ENCODE peak calls at places on chromosomes 12 and 14, in six cellular contexts. Z, U, L, T, D and R are unnamed samples.

GRCh38 chr12:40446385-40446784 is 221.6 kb downstream of the LRRK2 start:
- DNase-seq in Z (peak), U (peak), L (peak), T (no peak), D (peak), R (no peak)

GRCh38 chr12:857611-858010 is 91.9 kb downstream of the RAD52 start:
- DNase-seq in Z (no peak), U (no peak), L (peak), T (no peak), D (no peak), R (no peak)

GRCh38 chr14:65847065-65847847 is 434.7 kb downstream of the FUT8 start:
- DNase-seq in Z (no peak), U (no peak), L (no peak), T (no peak), D (peak), R (no peak)

GRCh38 chr14:21791749-21792148 is 118.1 kb upstream of the OR4E1 start:
- DNase-seq in Z (no peak), U (no peak), L (no peak), T (no peak), D (no peak), R (no peak)

GRCh38 chr12:13547283-13547682 is 350.8 kb downstream of the EMP1 start:
- DNase-seq in Z (no peak), U (no peak), L (no peak), T (no peak), D (no peak), R (no peak)

GRCh38 chr12:75974323-75975273 is 57.0 kb downstream of the PHLDA1 start:
- DNase-seq in Z (peak), U (no peak), L (no peak), T (no peak), D (no peak), R (no peak)

GRCh38 chr12:19972325-19973288 is 395.7 kb upstream of the PDE3A start:
- DNase-seq in Z (no peak), U (no peak), L (no peak), T (no peak), D (no peak), R (no peak)

GRCh38 chr12:104480826-104481457 is 24.2 kb downstream of the CHST11 start:
- DNase-seq in Z (no peak), U (peak), L (no peak), T (no peak), D (peak), R (no peak)

GRCh38 chr14:85428926-85429325 is 101.0 kb upstream of the FLRT2 start:
- DNase-seq in Z (no peak), U (no peak), L (no peak), T (no peak), D (no peak), R (no peak)

GRCh38 chr14:62604524-62604923 is 440.7 kb downstream of the KCNH5 start:
- DNase-seq in Z (no peak), U (no peak), L (no peak), T (no peak), D (no peak), R (no peak)

GRCh38 chr14:69985456-69985855 is 106.2 kb downstream of the SMOC1 start:
- DNase-seq in Z (no peak), U (no peak), L (peak), T (no peak), D (no peak), R (no peak)

GRCh38 chr12:95773320-95773719 is 17.2 kb downstream of the NTN4 start:
- DNase-seq in Z (no peak), U (no peak), L (no peak), T (no peak), D (no peak), R (no peak)
- TF ChIP-seq CTCF in Z (no peak), U (no peak), L (no peak), T (no peak), D (no peak), R (no peak)

DNA sequence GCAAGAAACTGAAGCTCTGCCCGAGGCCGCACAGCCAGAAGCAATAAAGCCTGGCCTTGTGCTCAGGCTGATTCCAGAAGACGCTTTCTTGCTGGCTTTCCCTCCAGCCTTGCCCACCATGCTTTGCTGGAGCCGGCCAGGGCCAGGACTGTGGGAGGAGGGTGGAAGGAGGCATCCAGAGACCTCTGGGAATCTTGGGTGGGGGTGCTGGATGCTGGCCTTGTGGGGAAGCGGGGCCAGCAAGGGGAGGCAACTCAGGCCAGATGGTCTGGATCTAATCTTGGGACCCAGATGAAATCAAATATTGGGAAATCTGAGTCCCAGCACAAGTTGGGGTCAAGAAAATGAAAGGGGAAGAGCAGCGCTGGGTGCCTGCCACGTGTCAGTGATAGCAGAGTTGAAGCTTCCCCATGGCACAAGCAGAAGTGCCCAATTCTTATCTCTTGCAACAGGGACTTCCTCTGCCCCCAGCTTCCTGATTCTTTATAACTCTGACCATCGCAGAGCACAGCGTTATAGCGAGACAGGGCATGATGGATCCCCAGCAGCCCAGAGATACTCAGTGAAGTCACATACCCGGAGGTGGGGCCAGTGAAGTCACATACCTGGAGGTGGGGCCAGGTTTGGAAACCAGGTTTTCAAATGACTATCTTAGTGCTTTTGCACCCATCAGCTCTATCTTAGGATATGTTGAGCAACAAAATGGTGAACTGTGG is 6.4 kb upstream of the RABGGTA start:
- DNase-seq in Z (no peak), U (no peak), L (no peak), T (no peak), D (no peak), R (no peak)
- TF ChIP-seq JUN in Z (no peak), U (no peak), L (no peak), T (no peak), D (no peak), R (no peak)

GRCh38 chr14:102547067-102547466 is 37.5 kb upstream of the ANKRD9 start:
- DNase-seq in Z (no peak), U (no peak), L (no peak), T (no peak), D (no peak), R (no peak)

GRCh38 chr14:102541771-102542170 is 32.2 kb upstream of the ANKRD9 start:
- DNase-seq in Z (no peak), U (no peak), L (no peak), T (no peak), D (no peak), R (no peak)

GRCh38 chr14:102544034-102544744 is 34.6 kb upstream of the ANKRD9 start:
- DNase-seq in Z (peak), U (no peak), L (no peak), T (no peak), D (no peak), R (peak)

GRCh38 chr14:102544745-102545460 is 35.3 kb upstream of the ANKRD9 start:
- DNase-seq in Z (peak), U (no peak), L (no peak), T (no peak), D (no peak), R (peak)

DNA sequence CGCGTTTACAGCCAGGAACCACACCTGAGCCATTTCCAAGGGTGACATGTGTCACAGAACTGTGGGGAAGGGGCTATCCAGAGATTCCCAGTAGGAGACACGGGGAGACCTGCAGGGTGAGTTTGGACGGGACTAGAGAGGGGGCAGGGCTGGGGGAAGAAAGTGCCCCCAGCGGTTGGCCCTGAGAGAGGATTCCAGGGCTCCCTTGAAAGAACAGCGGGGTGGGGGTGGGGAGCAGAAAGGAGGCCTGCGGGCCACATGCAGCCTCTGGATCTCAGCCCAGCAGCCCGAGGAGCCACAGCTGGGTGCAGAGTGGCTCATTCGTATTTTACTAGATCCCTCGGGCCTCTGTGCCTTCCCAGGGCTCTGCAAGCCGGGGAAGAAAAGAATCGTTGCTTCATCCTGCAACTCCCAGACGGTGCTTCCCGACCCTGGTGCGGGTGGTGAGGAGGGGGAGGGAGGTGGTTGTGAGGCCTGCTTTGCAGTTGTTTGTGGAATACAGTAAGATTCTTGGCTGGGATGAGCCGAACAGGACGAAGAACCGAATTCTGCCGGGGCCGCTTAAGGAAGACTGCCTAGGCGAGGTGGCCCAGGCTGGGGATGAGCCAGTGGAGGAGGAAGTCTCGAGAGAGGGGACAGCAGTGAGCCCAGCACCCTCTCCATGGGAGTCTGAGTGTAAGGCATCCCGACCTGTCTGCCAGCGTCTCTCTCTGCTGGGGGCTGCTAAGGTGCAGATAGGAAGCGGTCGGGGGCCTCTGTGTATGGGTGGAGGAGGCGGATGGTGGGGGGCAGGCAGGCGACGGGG is 36.1 kb upstream of the ANKRD9 start:
- DNase-seq in Z (peak), U (no peak), L (no peak), T (no peak), D (no peak), R (peak)
- TF ChIP-seq CTCF in Z (peak), U (no peak), L (no peak), T (no peak), D (no peak), R (no peak)

GRCh38 chr12:7486512-7486911 is 17.1 kb downstream of the CD163 start:
- DNase-seq in Z (no peak), U (no peak), L (no peak), T (no peak), D (no peak), R (no peak)
- TF ChIP-seq JUN in Z (no peak), U (no peak), L (no peak), T (no peak), D (no peak), R (no peak)